ENCODE peak calls at places on chromosomes 7 and 10, in six cellular contexts. One of them, this sample, is unnamed.

GRCh38 chr7:95687759-95688343 is 84.5 kb upstream of the DYNC1I1 start:
- DNase-seq in activated CD4-positive, alpha-beta memory T cell treated with anti-CD3 and anti-CD28 coated beads, Interleukin-2, amount 10 ng/mL, durations not matched to agents 7 days and 5 days: no peak
- DNase-seq in neural progenitor cell: peak
- DNase-seq in NCI-H1105: no peak
- DNase-seq in stimulated activated naive CD4-positive, alpha-beta T cell: no peak
- DNase-seq in neuronal stem cell: peak
- DNase-seq in this sample: peak

GRCh38 chr10:77741746-77742145 is 104.1 kb upstream of the KCNMA1 start:
- DNase-seq in neural progenitor cell: no peak
- DNase-seq in NCI-H1105: no peak
- DNase-seq in stimulated activated naive CD4-positive, alpha-beta T cell: no peak
- DNase-seq in activated CD4-positive, alpha-beta memory T cell treated with anti-CD3 and anti-CD28 coated beads, Interleukin-2, amount 10 ng/mL, durations not matched to agents 7 days and 5 days: no peak
- DNase-seq in neuronal stem cell: no peak
- DNase-seq in this sample: no peak

GRCh38 chr10:96651998-96652431 is 65.2 kb upstream of the TM9SF3 start:
- DNase-seq in stimulated activated naive CD4-positive, alpha-beta T cell: no peak
- DNase-seq in activated CD4-positive, alpha-beta memory T cell treated with anti-CD3 and anti-CD28 coated beads, Interleukin-2, amount 10 ng/mL, durations not matched to agents 7 days and 5 days: peak
- DNase-seq in neuronal stem cell: no peak
- DNase-seq in NCI-H1105: no peak
- DNase-seq in neural progenitor cell: no peak
- DNase-seq in this sample: no peak

GRCh38 chr10:46233101-46233500 is 53.7 kb upstream of the ANTXRL start:
- DNase-seq in activated CD4-positive, alpha-beta memory T cell treated with anti-CD3 and anti-CD28 coated beads, Interleukin-2, amount 10 ng/mL, durations not matched to agents 7 days and 5 days: no peak
- DNase-seq in neural progenitor cell: no peak
- DNase-seq in NCI-H1105: no peak
- DNase-seq in stimulated activated naive CD4-positive, alpha-beta T cell: no peak
- DNase-seq in neuronal stem cell: no peak
- DNase-seq in this sample: no peak

GRCh38 chr7:102063736-102064135 is 222.9 kb upstream of the SH2B2 start:
- DNase-seq in neural progenitor cell: peak
- DNase-seq in neuronal stem cell: no peak
- DNase-seq in stimulated activated naive CD4-positive, alpha-beta T cell: no peak
- DNase-seq in NCI-H1105: no peak
- DNase-seq in activated CD4-positive, alpha-beta memory T cell treated with anti-CD3 and anti-CD28 coated beads, Interleukin-2, amount 10 ng/mL, durations not matched to agents 7 days and 5 days: no peak
- DNase-seq in this sample: no peak

GRCh38 chr10:73647211-73647874 is 6.1 kb upstream of the MYOZ1 start:
- DNase-seq in neural progenitor cell: peak
- DNase-seq in neuronal stem cell: peak
- DNase-seq in stimulated activated naive CD4-positive, alpha-beta T cell: peak
- DNase-seq in activated CD4-positive, alpha-beta memory T cell treated with anti-CD3 and anti-CD28 coated beads, Interleukin-2, amount 10 ng/mL, durations not matched to agents 7 days and 5 days: no peak
- DNase-seq in NCI-H1105: peak
- DNase-seq in this sample: peak

GRCh38 chr10:91602449-91602848 is 30.4 kb downstream of the PPP1R3C start:
- DNase-seq in neural progenitor cell: no peak
- DNase-seq in stimulated activated naive CD4-positive, alpha-beta T cell: no peak
- DNase-seq in neuronal stem cell: no peak
- DNase-seq in NCI-H1105: no peak
- DNase-seq in activated CD4-positive, alpha-beta memory T cell treated with anti-CD3 and anti-CD28 coated beads, Interleukin-2, amount 10 ng/mL, durations not matched to agents 7 days and 5 days: no peak
- DNase-seq in this sample: no peak

GRCh38 chr7:44267719-44268413 is 57.5 kb downstream of the CAMK2B start:
- DNase-seq in stimulated activated naive CD4-positive, alpha-beta T cell: no peak
- DNase-seq in activated CD4-positive, alpha-beta memory T cell treated with anti-CD3 and anti-CD28 coated beads, Interleukin-2, amount 10 ng/mL, durations not matched to agents 7 days and 5 days: no peak
- DNase-seq in neural progenitor cell: peak
- DNase-seq in neuronal stem cell: no peak
- DNase-seq in NCI-H1105: no peak
- DNase-seq in this sample: no peak

GRCh38 chr10:12221323-12222298 is 25.6 kb downstream of the CDC123 start:
- DNase-seq in stimulated activated naive CD4-positive, alpha-beta T cell: no peak
- DNase-seq in activated CD4-positive, alpha-beta memory T cell treated with anti-CD3 and anti-CD28 coated beads, Interleukin-2, amount 10 ng/mL, durations not matched to agents 7 days and 5 days: no peak
- DNase-seq in neural progenitor cell: no peak
- DNase-seq in NCI-H1105: no peak
- DNase-seq in neuronal stem cell: no peak
- DNase-seq in this sample: no peak

GRCh38 chr10:93062499-93063216 is 2.1 kb downstream of the CYP26C1 start:
- DNase-seq in activated CD4-positive, alpha-beta memory T cell treated with anti-CD3 and anti-CD28 coated beads, Interleukin-2, amount 10 ng/mL, durations not matched to agents 7 days and 5 days: peak
- DNase-seq in NCI-H1105: no peak
- DNase-seq in neural progenitor cell: peak
- DNase-seq in stimulated activated naive CD4-positive, alpha-beta T cell: peak
- DNase-seq in neuronal stem cell: no peak
- DNase-seq in this sample: no peak

GRCh38 chr10:23367896-23368685 is 23.5 kb upstream of the C10orf67 start:
- DNase-seq in activated CD4-positive, alpha-beta memory T cell treated with anti-CD3 and anti-CD28 coated beads, Interleukin-2, amount 10 ng/mL, durations not matched to agents 7 days and 5 days: no peak
- DNase-seq in neuronal stem cell: no peak
- DNase-seq in stimulated activated naive CD4-positive, alpha-beta T cell: no peak
- DNase-seq in neural progenitor cell: no peak
- DNase-seq in NCI-H1105: no peak
- DNase-seq in this sample: no peak

GRCh38 chr7:154409703-154410311 is 357.6 kb downstream of the DPP6 start:
- DNase-seq in activated CD4-positive, alpha-beta memory T cell treated with anti-CD3 and anti-CD28 coated beads, Interleukin-2, amount 10 ng/mL, durations not matched to agents 7 days and 5 days: no peak
- DNase-seq in neural progenitor cell: peak
- DNase-seq in neuronal stem cell: peak
- DNase-seq in NCI-H1105: no peak
- DNase-seq in stimulated activated naive CD4-positive, alpha-beta T cell: no peak
- DNase-seq in this sample: no peak

GRCh38 chr10:100148353-100149211 is 37.2 kb downstream of the ERLIN1 start:
- DNase-seq in activated CD4-positive, alpha-beta memory T cell treated with anti-CD3 and anti-CD28 coated beads, Interleukin-2, amount 10 ng/mL, durations not matched to agents 7 days and 5 days: no peak
- DNase-seq in NCI-H1105: no peak
- DNase-seq in neural progenitor cell: no peak
- DNase-seq in neuronal stem cell: no peak
- DNase-seq in stimulated activated naive CD4-positive, alpha-beta T cell: no peak
- DNase-seq in this sample: no peak

GRCh38 chr10:6416892-6417512 is 163.1 kb downstream of the PRKCQ start:
- DNase-seq in stimulated activated naive CD4-positive, alpha-beta T cell: peak
- DNase-seq in NCI-H1105: no peak
- DNase-seq in activated CD4-positive, alpha-beta memory T cell treated with anti-CD3 and anti-CD28 coated beads, Interleukin-2, amount 10 ng/mL, durations not matched to agents 7 days and 5 days: no peak
- DNase-seq in neural progenitor cell: peak
- DNase-seq in neuronal stem cell: peak
- DNase-seq in this sample: no peak

GRCh38 chr10:99370993-99371392 is 41.8 kb downstream of the CNNM1 start:
- DNase-seq in stimulated activated naive CD4-positive, alpha-beta T cell: no peak
- DNase-seq in neuronal stem cell: peak
- DNase-seq in NCI-H1105: no peak
- DNase-seq in activated CD4-positive, alpha-beta memory T cell treated with anti-CD3 and anti-CD28 coated beads, Interleukin-2, amount 10 ng/mL, durations not matched to agents 7 days and 5 days: no peak
- DNase-seq in neural progenitor cell: peak
- DNase-seq in this sample: no peak

GRCh38 chr7:23918856-23919255 is 208.8 kb downstream of the STK31 start:
- DNase-seq in activated CD4-positive, alpha-beta memory T cell treated with anti-CD3 and anti-CD28 coated beads, Interleukin-2, amount 10 ng/mL, durations not matched to agents 7 days and 5 days: no peak
- DNase-seq in neural progenitor cell: no peak
- DNase-seq in stimulated activated naive CD4-positive, alpha-beta T cell: no peak
- DNase-seq in NCI-H1105: no peak
- DNase-seq in neuronal stem cell: no peak
- DNase-seq in this sample: no peak

GRCh38 chr10:62761115-62761514 is 43.4 kb upstream of the ADO start:
- DNase-seq in stimulated activated naive CD4-positive, alpha-beta T cell: no peak
- DNase-seq in neural progenitor cell: no peak
- DNase-seq in NCI-H1105: no peak
- DNase-seq in activated CD4-positive, alpha-beta memory T cell treated with anti-CD3 and anti-CD28 coated beads, Interleukin-2, amount 10 ng/mL, durations not matched to agents 7 days and 5 days: no peak
- DNase-seq in neuronal stem cell: no peak
- DNase-seq in this sample: no peak

GRCh38 chr10:113047605-113047962 is 97.5 kb downstream of the TCF7L2 start:
- DNase-seq in NCI-H1105: no peak
- DNase-seq in stimulated activated naive CD4-positive, alpha-beta T cell: no peak
- DNase-seq in neural progenitor cell: no peak
- DNase-seq in neuronal stem cell: no peak
- DNase-seq in activated CD4-positive, alpha-beta memory T cell treated with anti-CD3 and anti-CD28 coated beads, Interleukin-2, amount 10 ng/mL, durations not matched to agents 7 days and 5 days: no peak
- DNase-seq in this sample: no peak

GRCh38 chr7:141076377-141076776 is 2.5 kb downstream of the TMEM178B start:
- DNase-seq in neural progenitor cell: peak
- DNase-seq in activated CD4-positive, alpha-beta memory T cell treated with anti-CD3 and anti-CD28 coated beads, Interleukin-2, amount 10 ng/mL, durations not matched to agents 7 days and 5 days: no peak
- DNase-seq in stimulated activated naive CD4-positive, alpha-beta T cell: no peak
- DNase-seq in neuronal stem cell: peak
- DNase-seq in NCI-H1105: peak
- DNase-seq in this sample: peak

GRCh38 chr7:82778021-82778420 is 334.4 kb upstream of the CACNA2D1 start:
- DNase-seq in neuronal stem cell: no peak
- DNase-seq in NCI-H1105: no peak
- DNase-seq in activated CD4-positive, alpha-beta memory T cell treated with anti-CD3 and anti-CD28 coated beads, Interleukin-2, amount 10 ng/mL, durations not matched to agents 7 days and 5 days: no peak
- DNase-seq in neural progenitor cell: no peak
- DNase-seq in stimulated activated naive CD4-positive, alpha-beta T cell: no peak
- DNase-seq in this sample: no peak

GRCh38 chr10:68202965-68203358 is 29.0 kb downstream of the ATOH7 start:
- DNase-seq in stimulated activated naive CD4-positive, alpha-beta T cell: no peak
- DNase-seq in activated CD4-positive, alpha-beta memory T cell treated with anti-CD3 and anti-CD28 coated beads, Interleukin-2, amount 10 ng/mL, durations not matched to agents 7 days and 5 days: no peak
- DNase-seq in NCI-H1105: no peak
- DNase-seq in neuronal stem cell: no peak
- DNase-seq in neural progenitor cell: no peak
- DNase-seq in this sample: no peak

GRCh38 chr10:79446451-79447020 is 1.1 kb upstream of the ZCCHC24 start:
- DNase-seq in stimulated activated naive CD4-positive, alpha-beta T cell: no peak
- DNase-seq in activated CD4-positive, alpha-beta memory T cell treated with anti-CD3 and anti-CD28 coated beads, Interleukin-2, amount 10 ng/mL, durations not matched to agents 7 days and 5 days: no peak
- DNase-seq in NCI-H1105: no peak
- DNase-seq in neuronal stem cell: peak
- DNase-seq in neural progenitor cell: peak
- DNase-seq in this sample: no peak

GRCh38 chr7:30005511-30005910 is 15.9 kb upstream of the SCRN1 start:
- DNase-seq in neuronal stem cell: no peak
- DNase-seq in neural progenitor cell: peak
- DNase-seq in stimulated activated naive CD4-positive, alpha-beta T cell: no peak
- DNase-seq in activated CD4-positive, alpha-beta memory T cell treated with anti-CD3 and anti-CD28 coated beads, Interleukin-2, amount 10 ng/mL, durations not matched to agents 7 days and 5 days: no peak
- DNase-seq in NCI-H1105: no peak
- DNase-seq in this sample: no peak

GRCh38 chr7:133411402-133411801 is 158.5 kb downstream of the EXOC4 start:
- DNase-seq in neural progenitor cell: no peak
- DNase-seq in activated CD4-positive, alpha-beta memory T cell treated with anti-CD3 and anti-CD28 coated beads, Interleukin-2, amount 10 ng/mL, durations not matched to agents 7 days and 5 days: no peak
- DNase-seq in NCI-H1105: no peak
- DNase-seq in neuronal stem cell: no peak
- DNase-seq in stimulated activated naive CD4-positive, alpha-beta T cell: no peak
- DNase-seq in this sample: no peak

GRCh38 chr10:123786306-123786705 is 105.3 kb downstream of the CPXM2 start:
- DNase-seq in stimulated activated naive CD4-positive, alpha-beta T cell: no peak
- DNase-seq in neural progenitor cell: no peak
- DNase-seq in NCI-H1105: no peak
- DNase-seq in neuronal stem cell: no peak
- DNase-seq in activated CD4-positive, alpha-beta memory T cell treated with anti-CD3 and anti-CD28 coated beads, Interleukin-2, amount 10 ng/mL, durations not matched to agents 7 days and 5 days: no peak
- DNase-seq in this sample: no peak

GRCh38 chr10:31864834-31865518 is 63.7 kb downstream of the ARHGAP12 start:
- DNase-seq in NCI-H1105: no peak
- DNase-seq in stimulated activated naive CD4-positive, alpha-beta T cell: no peak
- DNase-seq in activated CD4-positive, alpha-beta memory T cell treated with anti-CD3 and anti-CD28 coated beads, Interleukin-2, amount 10 ng/mL, durations not matched to agents 7 days and 5 days: no peak
- DNase-seq in neuronal stem cell: no peak
- DNase-seq in neural progenitor cell: peak
- DNase-seq in this sample: no peak

GRCh38 chr7:92343719-92344118 is 97.9 kb downstream of the ANKIB1 start:
- DNase-seq in stimulated activated naive CD4-positive, alpha-beta T cell: no peak
- DNase-seq in NCI-H1105: no peak
- DNase-seq in activated CD4-positive, alpha-beta memory T cell treated with anti-CD3 and anti-CD28 coated beads, Interleukin-2, amount 10 ng/mL, durations not matched to agents 7 days and 5 days: no peak
- DNase-seq in neuronal stem cell: no peak
- DNase-seq in neural progenitor cell: no peak
- DNase-seq in this sample: no peak

GRCh38 chr10:96333091-96333490 is 25.7 kb downstream of the OPALIN start:
- DNase-seq in stimulated activated naive CD4-positive, alpha-beta T cell: peak
- DNase-seq in NCI-H1105: no peak
- DNase-seq in neural progenitor cell: no peak
- DNase-seq in neuronal stem cell: no peak
- DNase-seq in activated CD4-positive, alpha-beta memory T cell treated with anti-CD3 and anti-CD28 coated beads, Interleukin-2, amount 10 ng/mL, durations not matched to agents 7 days and 5 days: no peak
- DNase-seq in this sample: no peak

GRCh38 chr7:158611541-158611940 is 23.9 kb upstream of the PTPRN2 start:
- DNase-seq in stimulated activated naive CD4-positive, alpha-beta T cell: no peak
- DNase-seq in neural progenitor cell: no peak
- DNase-seq in NCI-H1105: no peak
- DNase-seq in neuronal stem cell: no peak
- DNase-seq in activated CD4-positive, alpha-beta memory T cell treated with anti-CD3 and anti-CD28 coated beads, Interleukin-2, amount 10 ng/mL, durations not matched to agents 7 days and 5 days: no peak
- DNase-seq in this sample: no peak

GRCh38 chr10:49287689-49288340 is 11.2 kb upstream of the C10orf71 start:
- DNase-seq in activated CD4-positive, alpha-beta memory T cell treated with anti-CD3 and anti-CD28 coated beads, Interleukin-2, amount 10 ng/mL, durations not matched to agents 7 days and 5 days: no peak
- DNase-seq in neural progenitor cell: no peak
- DNase-seq in NCI-H1105: no peak
- DNase-seq in neuronal stem cell: no peak
- DNase-seq in stimulated activated naive CD4-positive, alpha-beta T cell: no peak
- DNase-seq in this sample: no peak

GRCh38 chr7:111159426-111159825 is 68.5 kb downstream of the LRRN3 start:
- DNase-seq in NCI-H1105: no peak
- DNase-seq in neural progenitor cell: no peak
- DNase-seq in stimulated activated naive CD4-positive, alpha-beta T cell: no peak
- DNase-seq in neuronal stem cell: no peak
- DNase-seq in activated CD4-positive, alpha-beta memory T cell treated with anti-CD3 and anti-CD28 coated beads, Interleukin-2, amount 10 ng/mL, durations not matched to agents 7 days and 5 days: no peak
- DNase-seq in this sample: no peak

GRCh38 chr7:126222782-126223181 is 1030.0 kb downstream of the GRM8 start:
- DNase-seq in stimulated activated naive CD4-positive, alpha-beta T cell: no peak
- DNase-seq in neuronal stem cell: no peak
- DNase-seq in neural progenitor cell: no peak
- DNase-seq in NCI-H1105: no peak
- DNase-seq in activated CD4-positive, alpha-beta memory T cell treated with anti-CD3 and anti-CD28 coated beads, Interleukin-2, amount 10 ng/mL, durations not matched to agents 7 days and 5 days: no peak
- DNase-seq in this sample: no peak

GRCh38 chr10:122468923-122469781 is 7.8 kb downstream of the HTRA1 start:
- DNase-seq in activated CD4-positive, alpha-beta memory T cell treated with anti-CD3 and anti-CD28 coated beads, Interleukin-2, amount 10 ng/mL, durations not matched to agents 7 days and 5 days: no peak
- DNase-seq in NCI-H1105: no peak
- DNase-seq in neural progenitor cell: no peak
- DNase-seq in neuronal stem cell: no peak
- DNase-seq in stimulated activated naive CD4-positive, alpha-beta T cell: no peak
- DNase-seq in this sample: no peak

GRCh38 chr10:110498087-110498981 is 627 bp downstream of the DUSP5 start:
- DNase-seq in activated CD4-positive, alpha-beta memory T cell treated with anti-CD3 and anti-CD28 coated beads, Interleukin-2, amount 10 ng/mL, durations not matched to agents 7 days and 5 days: peak
- DNase-seq in NCI-H1105: peak
- DNase-seq in neuronal stem cell: no peak
- DNase-seq in neural progenitor cell: peak
- DNase-seq in stimulated activated naive CD4-positive, alpha-beta T cell: peak
- DNase-seq in this sample: no peak

This sample was measured in NCI-H774.